ENCODE peak calls at places on chromosomes 4 and X, in nine cellular contexts. C is HCT116, O is stomach, B is endothelial cell of umbilical vein, V is HepG2, L is transverse colon, U is breast epithelium, W is sigmoid colon, R is GM23338. Z is an unnamed sample.

GRCh38 chr4:76589872-76590846 is 155.1 kb downstream of the SHROOM3 start:
- DNase-seq in C (peak; percentile 39), O (peak; percentile 74), B (no peak), V (peak; percentile 52), L (peak; percentile 51), U (peak; percentile 63), W (no peak), R (peak; percentile 98), Z (no peak)

GRCh38 chrX:29145316-29145715 is 558.1 kb downstream of the IL1RAPL1 start:
- DNase-seq in C (no peak), O (no peak), B (no peak), V (no peak), L (no peak), U (no peak), W (no peak), R (no peak), Z (no peak)

GRCh38 chr4:127623755-127624087 is 9.0 kb upstream of the INTU start:
- DNase-seq in C (no peak), O (no peak), B (peak; percentile 40), V (no peak), L (no peak), U (no peak), W (no peak), R (peak; percentile 20), Z (no peak)

GRCh38 chr4:69224891-69225290 is 10.3 kb upstream of the UGT2B11 start:
- DNase-seq in C (no peak), O (no peak), B (no peak), V (no peak), L (no peak), U (no peak), W (no peak), R (peak; percentile 8), Z (no peak)

GRCh38 chr4:145011636-145012035 is 86.4 kb downstream of the ANAPC10 start:
- DNase-seq in C (no peak), O (no peak), B (no peak), V (no peak), L (no peak), U (no peak), W (no peak), R (no peak), Z (no peak)

GRCh38 chrX:17377795-17378194 is 2.8 kb downstream of the NHS start:
- DNase-seq in C (no peak), O (no peak), B (no peak), V (no peak), L (no peak), U (no peak), W (no peak), R (no peak), Z (no peak)

GRCh38 chr4:185396724-185397402 is at the start of gene ANKRD37:
- DNase-seq in C (no peak), O (peak; percentile 69), B (peak; percentile 69), V (peak; percentile 68), L (peak; percentile 62), U (peak; percentile 77), W (no peak), R (peak; percentile 93), Z (peak; percentile 90)

GRCh38 chr4:9904976-9905587 is 116.2 kb downstream of the SLC2A9 start:
- DNase-seq in C (no peak), O (no peak), B (no peak), V (no peak), L (no peak), U (no peak), W (no peak), R (no peak), Z (no peak)

GRCh38 chr4:41143721-41144379 is 70.5 kb downstream of the APBB2 start:
- DNase-seq in C (no peak), O (no peak), B (peak; percentile 47), V (no peak), L (no peak), U (no peak), W (no peak), R (no peak), Z (no peak)

GRCh38 chr4:16750882-16751642 is 147.4 kb downstream of the LDB2 start:
- DNase-seq in C (no peak), O (no peak), B (peak; percentile 55), V (no peak), L (no peak), U (no peak), W (no peak), R (no peak), Z (no peak)

DNA sequence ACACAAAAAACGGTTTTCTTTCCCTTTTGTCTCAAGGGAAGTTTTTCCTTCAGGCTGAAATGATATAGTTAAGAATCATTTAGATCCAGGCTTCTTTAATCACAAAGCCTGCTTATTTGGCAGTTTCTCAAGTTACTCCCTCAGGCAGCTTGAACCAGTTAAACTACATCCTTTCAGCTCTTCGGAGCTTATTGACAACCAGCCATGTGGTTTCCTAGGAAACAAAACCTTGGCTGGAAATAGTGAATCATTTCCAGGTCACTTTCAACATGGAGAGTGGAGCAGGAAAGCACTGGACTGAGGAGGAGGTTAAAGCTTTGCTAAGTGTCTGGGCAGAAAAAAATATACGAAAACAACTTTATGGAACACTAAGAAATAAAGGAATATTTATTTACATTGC is 23.0 kb upstream of the AASDH start:
- DNase-seq in C (peak; percentile 89), O (peak; percentile 47), B (peak; percentile 99), V (peak; percentile 72), L (peak; percentile 17), U (no peak), W (no peak), R (peak; percentile 94), Z (no peak)
- TF ChIP-seq POLR2AphosphoS5 in C (peak; percentile 53), O (peak; percentile 76), B (peak; percentile 36), V (no peak), L (peak; percentile 64), U (no peak), W (peak; percentile 37), R (no peak), Z (peak; percentile 66)

GRCh38 chrX:53440631-53441517 is 6.7 kb upstream of the HSD17B10 start:
- DNase-seq in C (no peak), O (peak; percentile 53), B (peak; percentile 54), V (peak; percentile 20), L (peak; percentile 72), U (peak; percentile 55), W (peak; percentile 92), R (peak; percentile 30), Z (peak; percentile 82)
- TF ChIP-seq POLR2AphosphoS5 in C (peak; percentile 52), O (peak; percentile 43), B (no peak), V (no peak), L (peak; percentile 19), U (peak; percentile 62), W (peak; percentile 52), R (no peak), Z (no peak)

DNA sequence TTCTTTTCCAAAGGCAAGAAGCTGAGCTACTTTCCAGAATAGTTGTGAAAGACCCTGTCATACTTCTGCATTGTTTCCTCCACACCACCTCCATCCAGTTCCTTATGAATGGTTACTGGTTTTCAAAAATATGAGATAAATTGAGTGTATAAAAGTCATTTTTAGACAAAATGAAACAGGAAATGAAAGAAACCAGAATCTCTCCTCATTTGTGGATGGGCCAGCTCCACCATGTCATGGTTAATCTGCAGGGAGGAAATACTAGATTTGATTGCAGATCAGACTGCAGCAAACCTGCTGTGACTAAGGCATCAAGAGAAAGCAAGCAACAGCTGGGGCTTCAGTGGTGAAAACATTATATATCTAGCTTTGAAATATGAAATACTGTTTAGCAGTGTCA is 23.8 kb downstream of the F9 start:
- DNase-seq in C (no peak), O (no peak), B (no peak), V (no peak), L (no peak), U (no peak), W (no peak), R (no peak), Z (no peak)
- TF ChIP-seq POLR2AphosphoS5 in C (no peak), O (no peak), B (no peak), V (no peak), L (no peak), U (no peak), W (no peak), R (no peak), Z (no peak)

GRCh38 chr4:61828960-61829359 is 628.8 kb downstream of the ADGRL3 start:
- DNase-seq in C (no peak), O (no peak), B (no peak), V (no peak), L (no peak), U (no peak), W (no peak), R (no peak), Z (no peak)
- TF ChIP-seq POLR2AphosphoS5 in C (no peak), O (no peak), B (no peak), V (no peak), L (no peak), U (no peak), W (no peak), R (no peak), Z (no peak)

DNA sequence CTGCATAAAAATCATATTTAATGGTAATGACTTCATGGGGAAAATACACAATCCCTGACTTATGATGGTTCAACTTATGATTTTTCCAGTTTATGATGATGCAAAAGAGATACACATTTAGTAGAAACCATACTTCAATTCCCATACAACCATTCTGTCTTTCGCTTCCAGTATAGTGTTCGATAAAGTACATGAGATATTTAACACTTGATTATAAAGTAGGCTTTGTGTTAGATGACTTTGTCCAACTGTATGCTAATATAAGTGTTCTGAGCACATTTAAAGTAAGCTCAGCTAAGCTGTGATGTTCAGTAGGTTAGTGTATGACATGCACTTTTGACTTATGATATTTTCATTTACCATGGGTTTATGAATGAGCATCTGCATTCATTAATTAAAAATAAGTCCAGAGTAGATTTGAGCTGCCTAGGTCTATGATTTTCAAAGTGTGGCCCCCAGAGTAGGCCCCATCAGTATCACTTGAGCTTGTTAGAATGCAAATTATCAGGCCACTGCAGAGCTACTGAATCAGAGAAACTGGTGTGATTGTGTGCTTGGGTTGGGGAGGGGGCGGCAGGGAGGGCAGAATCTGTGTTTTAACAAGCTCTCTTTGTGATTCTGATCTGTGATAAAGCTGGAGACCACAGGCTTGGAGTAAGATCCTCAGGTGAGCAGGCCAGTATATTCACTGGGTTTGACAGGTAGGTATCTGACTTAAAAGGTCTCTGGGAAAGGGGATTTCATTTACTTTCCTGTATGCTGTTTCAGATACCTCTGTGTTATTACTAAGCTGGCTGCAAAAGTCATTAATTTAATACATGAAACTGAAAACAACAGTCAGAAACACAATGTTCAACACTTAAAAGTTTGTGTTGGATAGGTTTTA is 8.4 kb downstream of the ATP10D start:
- DNase-seq in C (no peak), O (no peak), B (no peak), V (no peak), L (no peak), U (no peak), W (no peak), R (no peak), Z (no peak)
- TF ChIP-seq POLR2AphosphoS5 in C (no peak), O (no peak), B (no peak), V (no peak), L (no peak), U (no peak), W (no peak), R (no peak), Z (no peak)

GRCh38 chr4:107747748-107748486 is 27.9 kb upstream of the PAPSS1 start:
- DNase-seq in C (no peak), O (no peak), B (no peak), V (no peak), L (no peak), U (no peak), W (no peak), R (no peak), Z (no peak)
- TF ChIP-seq POLR2AphosphoS5 in C (no peak), O (no peak), B (no peak), V (no peak), L (no peak), U (no peak), W (no peak), R (no peak), Z (no peak)

GRCh38 chr4:73396993-73397972 is 6.8 kb upstream of the ALB start:
- DNase-seq in C (no peak), O (no peak), B (no peak), V (peak; percentile 69), L (no peak), U (no peak), W (no peak), R (no peak), Z (no peak)
- TF ChIP-seq POLR2AphosphoS5 in C (no peak), O (no peak), B (no peak), V (peak; percentile 24), L (no peak), U (no peak), W (no peak), R (no peak), Z (no peak)